ENCODE peak calls at places on chromosomes 16 and 17, in four cellular contexts. I is endothelial cell of umbilical vein, Y is spleen, C is AG04450. S is an unnamed sample.

GRCh38 chr16:80197790-80198201 is 343.0 kb upstream of the DYNLRB2 start:
- DNase-seq in Y (no peak), C (peak; percentile 81), I (peak; percentile 91), S (peak; percentile 98)

GRCh38 chr16:49515861-49516260 is 142.3 kb downstream of the C16orf78 start:
- DNase-seq in Y (peak; percentile 57), C (no peak), I (no peak), S (no peak)

GRCh38 chr17:79809530-79810137 is 12.8 kb upstream of the CBX8 start:
- DNase-seq in C (no peak), I (no peak), Y (no peak), S (no peak)

GRCh38 chr17:33385713-33386112 is 92.6 kb upstream of the ASIC2 start:
- DNase-seq in I (no peak), Y (no peak), C (no peak), S (no peak)

GRCh38 chr16:694863-695354 is 4.7 kb upstream of the WDR24 start:
- DNase-seq in I (no peak), Y (no peak), C (no peak), S (no peak)

GRCh38 chr16:16120044-16120381 is 103.3 kb downstream of the ABCC6 start:
- DNase-seq in I (no peak), C (no peak), Y (no peak), S (no peak)

GRCh38 chr16:57384248-57385070 is 12.2 kb downstream of the CX3CL1 start:
- DNase-seq in Y (no peak), C (no peak), I (no peak), S (no peak)

GRCh38 chr17:8994319-8994718 is 27.0 kb upstream of the NTN1 start:
- DNase-seq in I (peak; percentile 47), Y (peak; percentile 87), C (peak; percentile 3), S (peak; percentile 26)

GRCh38 chr17:6110592-6110991 is 40.4 kb downstream of the WSCD1 start:
- DNase-seq in I (peak; percentile 71), Y (peak; percentile 16), C (no peak), S (peak; percentile 8)

GRCh38 chr17:73198201-73198929 is 5.5 kb downstream of the COG1 start:
- DNase-seq in C (no peak), I (no peak), Y (no peak), S (no peak)

GRCh38 chr16:30005341-30006094 is 5.3 kb downstream of the DOC2A start:
- DNase-seq in Y (no peak), C (no peak), I (peak; percentile 11), S (no peak)

GRCh38 chr16:15599303-15600070 is 43.5 kb downstream of the MARF1 start:
- DNase-seq in I (no peak), Y (no peak), C (no peak), S (no peak)

GRCh38 chr16:48535831-48536599 is 74.0 kb downstream of the N4BP1 start:
- DNase-seq in Y (peak; percentile 79), I (no peak), C (no peak), S (peak; percentile 77)

DNA sequence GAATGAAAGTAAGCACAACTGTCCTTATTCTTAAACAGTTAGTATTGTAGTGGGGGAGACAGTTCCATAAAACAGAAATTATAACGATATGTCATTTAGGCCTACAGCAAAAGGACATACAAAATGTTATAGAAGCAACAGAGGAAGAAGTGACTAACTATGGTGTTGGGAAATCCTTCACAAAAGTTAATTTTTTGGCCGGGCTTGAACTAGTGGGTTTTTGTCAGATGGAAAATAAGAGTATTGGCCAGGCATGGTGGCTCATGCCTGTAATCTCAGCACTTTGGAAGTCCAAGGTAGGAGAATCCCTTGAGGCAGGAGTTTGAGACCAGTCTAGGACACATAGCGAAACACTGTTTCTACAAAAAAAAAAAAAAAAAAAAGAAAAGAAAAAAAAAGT is 127.8 kb downstream of the SSH2 start:
- DNase-seq in I (no peak), C (no peak), Y (no peak), S (no peak)
- TF ChIP-seq CTCF in I (no peak), C (no peak), Y (no peak), S (no peak)

DNA sequence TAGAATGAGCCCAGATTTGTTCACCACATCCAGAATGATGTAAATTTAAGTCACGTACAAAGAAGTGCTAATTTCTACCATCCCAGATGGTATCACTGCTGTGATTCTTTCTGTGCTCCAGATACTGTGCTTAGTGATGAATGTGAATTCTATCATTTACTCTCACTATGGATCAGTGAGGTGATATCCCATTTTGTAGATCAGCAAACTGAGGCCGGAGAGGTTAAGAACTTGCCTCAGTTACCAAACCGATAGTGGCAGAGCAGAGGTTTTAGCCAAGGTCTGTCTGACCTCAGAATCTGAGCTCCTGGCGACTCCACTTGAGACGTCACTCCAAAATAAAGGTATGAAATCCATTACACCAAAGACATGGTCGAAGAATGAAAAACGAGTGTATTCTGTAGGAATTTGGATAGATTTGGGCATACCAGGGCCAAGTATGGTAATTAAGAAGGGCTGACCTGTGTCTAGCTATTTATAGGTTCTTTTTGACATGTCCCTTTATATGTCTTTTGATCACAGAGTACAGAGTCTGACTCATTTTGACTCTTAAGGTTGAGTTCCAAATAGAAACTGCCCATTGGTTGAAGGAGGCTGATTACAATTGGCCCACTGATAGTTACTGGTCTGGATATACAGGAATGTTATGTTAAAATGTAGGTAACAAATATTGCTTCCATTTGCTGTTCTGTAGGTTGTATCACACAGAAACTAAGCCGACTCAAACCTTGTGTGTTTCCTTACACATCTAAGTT is 10.0 kb downstream of the MAP2K6 start:
- DNase-seq in I (peak; percentile 40), Y (no peak), C (no peak), S (peak; percentile 53)
- TF ChIP-seq CTCF in I (no peak), Y (no peak), C (no peak), S (no peak)

DNA sequence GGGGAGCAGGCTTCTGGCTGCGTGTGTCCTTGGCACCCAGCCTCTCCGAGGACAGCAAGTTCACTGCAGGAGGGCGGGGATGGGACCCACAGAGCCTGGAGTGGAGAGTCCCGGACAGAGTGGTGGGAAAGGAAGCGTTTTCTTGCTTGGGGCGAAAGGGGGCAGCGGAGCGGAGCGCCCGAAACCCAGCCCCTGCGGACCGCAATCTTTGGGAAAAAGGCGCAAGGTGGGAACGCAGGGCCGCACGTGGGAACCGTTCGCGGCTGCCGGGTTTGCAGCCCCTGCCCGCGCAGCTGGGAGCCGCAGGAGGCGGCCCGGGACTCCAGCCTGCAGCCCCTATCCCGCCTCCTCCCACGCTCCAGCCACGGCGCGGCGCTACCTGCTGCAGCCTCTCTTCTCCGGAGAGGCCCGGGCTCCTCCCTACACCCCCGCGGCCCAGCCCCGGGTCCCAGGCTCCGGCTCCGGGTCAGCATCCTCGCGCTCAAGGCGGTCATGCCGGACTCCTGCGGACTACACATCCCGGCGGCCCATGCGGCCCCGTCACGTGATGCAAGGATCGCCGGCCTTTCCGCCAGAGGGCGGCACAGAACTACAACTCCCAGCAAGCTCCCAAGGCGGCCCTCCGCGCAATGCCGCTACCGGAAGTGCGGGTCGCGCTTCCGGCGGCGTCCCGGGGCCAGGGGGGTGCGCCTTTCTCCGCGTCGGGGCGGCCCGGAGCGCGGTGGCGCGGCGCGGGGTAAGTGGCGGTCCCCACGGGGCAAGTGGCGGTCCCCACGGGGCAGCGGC is at the start of the genes NTHL1 and TSC2:
- DNase-seq in Y (peak; percentile 99), C (peak; percentile 88), I (peak; percentile 97), S (peak; percentile 91)
- TF ChIP-seq CTCF in Y (peak; percentile 61), C (peak; percentile 44), I (peak; percentile 35), S (peak; percentile 54)

GRCh38 chr17:12857592-12857991 is 68.3 kb downstream of the ARHGAP44 start:
- DNase-seq in Y (no peak), C (no peak), I (no peak), S (no peak)

GRCh38 chr17:12853921-12854320 is 64.6 kb downstream of the ARHGAP44 start:
- DNase-seq in Y (no peak), I (no peak), C (no peak), S (no peak)

GRCh38 chr17:12856451-12856850 is 67.2 kb downstream of the ARHGAP44 start:
- DNase-seq in C (no peak), Y (no peak), I (no peak), S (no peak)

GRCh38 chr17:12859520-12859919 is 70.2 kb downstream of the ARHGAP44 start:
- DNase-seq in I (no peak), C (no peak), Y (no peak), S (no peak)
- TF ChIP-seq CTCF in I (no peak), C (no peak), Y (no peak), S (no peak)

GRCh38 chr17:45098869-45099616 is 33.3 kb downstream of the PLCD3 start:
- DNase-seq in I (peak; percentile 73), C (peak; percentile 44), Y (peak; percentile 93), S (peak; percentile 68)
- TF ChIP-seq CTCF in I (peak; percentile 91), C (peak; percentile 83), Y (peak; percentile 88), S (peak; percentile 92)

GRCh38 chr16:85028638-85029412 is 1.2 kb downstream of the KIAA0513 start:
- DNase-seq in C (no peak), I (peak; percentile 84), Y (peak; percentile 87), S (peak; percentile 86)

GRCh38 chr16:85033153-85033552 is 5.6 kb downstream of the KIAA0513 start:
- DNase-seq in Y (no peak), I (no peak), C (no peak), S (no peak)

GRCh38 chr16:85029981-85030381 is 2.4 kb downstream of the KIAA0513 start:
- DNase-seq in Y (no peak), C (no peak), I (no peak), S (no peak)

GRCh38 chr16:85029413-85029794 is 1.8 kb downstream of the KIAA0513 start:
- DNase-seq in C (no peak), Y (no peak), I (no peak), S (peak; percentile 65)

GRCh38 chr16:85031451-85031850 is 3.9 kb downstream of the KIAA0513 start:
- DNase-seq in C (no peak), Y (no peak), I (no peak), S (no peak)
- TF ChIP-seq CTCF in C (no peak), Y (no peak), I (no peak), S (no peak)

DNA sequence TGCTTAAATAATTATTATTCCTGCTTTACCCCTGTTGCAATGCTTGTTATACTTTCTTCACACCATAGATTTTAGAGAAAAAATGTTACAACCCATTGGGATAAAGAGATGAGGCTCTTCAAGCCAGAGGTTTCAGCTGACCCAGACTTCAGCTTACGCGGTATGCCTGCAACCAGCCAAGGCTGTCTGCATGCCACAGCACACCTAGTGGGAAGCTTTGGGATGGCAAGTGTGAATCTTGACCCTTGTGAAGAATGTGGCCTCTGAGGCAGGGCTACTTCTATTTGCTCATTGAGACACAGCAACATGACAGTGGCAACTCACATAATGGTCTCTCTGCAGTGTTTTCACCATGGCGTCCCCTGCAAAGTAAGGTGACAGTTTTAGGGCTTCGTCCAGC is 193.9 kb upstream of the PIRT start:
- DNase-seq in I (no peak), C (no peak), Y (no peak), S (no peak)
- TF ChIP-seq CTCF in I (no peak), C (no peak), Y (no peak), S (no peak)

GRCh38 chr17:41167561-41167960 is 460 bp downstream of the KRTAP4-3 start:
- DNase-seq in I (no peak), C (no peak), Y (no peak), S (no peak)
- TF ChIP-seq CTCF in I (no peak), C (no peak), Y (no peak), S (no peak)

S was measured in bronchial epithelial cell.